ENCODE peak calls at places on chromosomes 16 and 17, in four cellular contexts. N, E, H and O are unnamed samples.

GRCh38 chr16:3481696-3482658 is 13.3 kb downstream of the C16orf90 start:
- DNase-seq in N (no peak), E (no peak), H (no peak), O (no peak)

GRCh38 chr17:66717680-66718079 is 117.2 kb upstream of the CACNG5 start:
- DNase-seq in N (no peak), E (no peak), H (no peak), O (no peak)

GRCh38 chr17:42421479-42422332 is 1.4 kb downstream of the CAVIN1 start:
- DNase-seq in N (no peak), E (no peak), H (no peak), O (no peak)

GRCh38 chr16:79949417-79949816 is 348.9 kb upstream of the MAF start:
- DNase-seq in N (no peak), E (no peak), H (no peak), O (no peak)

GRCh38 chr16:56609463-56609921 is 1.1 kb downstream of the MT2A start:
- DNase-seq in N (peak; percentile 87), E (peak; percentile 41), H (no peak), O (no peak)

GRCh38 chr17:59838196-59838911 is 54.4 kb downstream of the TUBD1 start:
- DNase-seq in N (no peak), E (no peak), H (no peak), O (no peak)

GRCh38 chr16:55294129-55294528 is 29.9 kb upstream of the IRX6 start:
- DNase-seq in N (no peak), E (no peak), H (no peak), O (no peak)

GRCh38 chr16:49937886-49938285 is 82.0 kb upstream of the ZNF423 start:
- DNase-seq in N (no peak), E (no peak), H (no peak), O (no peak)

GRCh38 chr16:67034478-67034877 is 5.5 kb downstream of the CBFB start:
- DNase-seq in N (no peak), E (no peak), H (peak; percentile 17), O (no peak)

GRCh38 chr16:49596119-49596518 is 222.5 kb downstream of the C16orf78 start:
- DNase-seq in N (no peak), E (no peak), H (peak; percentile 38), O (no peak)

GRCh38 chr16:85800321-85800669 is 800 bp downstream of the COX4I1 start:
- DNase-seq in N (no peak), E (no peak), H (no peak), O (no peak)

GRCh38 chr17:82384730-82385429 is 13.3 kb downstream of the UTS2R start:
- DNase-seq in N (no peak), E (no peak), H (no peak), O (peak; percentile 95)

GRCh38 chr17:9021985-9022552 is 759 bp downstream of the NTN1 start:
- DNase-seq in N (no peak), E (no peak), H (peak; percentile 73), O (peak; percentile 69)

GRCh38 chr17:38602453-38602852 is 3.3 kb downstream of the SRCIN1 start:
- DNase-seq in N (no peak), E (no peak), H (no peak), O (no peak)

GRCh38 chr17:12053552-12053951 is 32.9 kb downstream of the MAP2K4 start:
- DNase-seq in N (no peak), E (no peak), H (no peak), O (no peak)

GRCh38 chr16:67030221-67030962 is 1.4 kb downstream of the CBFB start:
- DNase-seq in N (no peak), E (no peak), H (peak; percentile 19), O (no peak)

GRCh38 chr16:9072806-9073341 is 18.6 kb upstream of the HAPSTR1 start:
- DNase-seq in N (peak; percentile 44), E (no peak), H (no peak), O (no peak)

GRCh38 chr16:31134625-31135534 is 647 bp downstream of the PRSS8 start:
- DNase-seq in N (no peak), E (no peak), H (peak; percentile 66), O (peak; percentile 67)

GRCh38 chr17:9330140-9330902 is 245.3 kb downstream of the STX8 start:
- DNase-seq in N (no peak), E (no peak), H (peak; percentile 56), O (no peak)

GRCh38 chr17:11935734-11936406 is 61.4 kb downstream of the ZNF18 start:
- DNase-seq in N (no peak), E (peak; percentile 43), H (peak; percentile 89), O (peak; percentile 77)

GRCh38 chr16:78005881-78006280 is 16.5 kb upstream of the CLEC3A start:
- DNase-seq in N (no peak), E (peak; percentile 16), H (peak; percentile 65), O (peak; percentile 54)

GRCh38 chr16:56337858-56338325 is 87.5 kb downstream of the AMFR start:
- DNase-seq in N (no peak), E (no peak), H (no peak), O (no peak)

GRCh38 chr16:74291577-74292208 is 4.9 kb upstream of the PSMD7 start:
- DNase-seq in N (no peak), E (no peak), H (no peak), O (no peak)

GRCh38 chr17:7557147-7557764 is 1.3 kb upstream of the TNFSF13 start:
- DNase-seq in N (no peak), E (no peak), H (no peak), O (no peak)

GRCh38 chr16:66026211-66026610 is 340.3 kb upstream of the CDH5 start:
- DNase-seq in N (no peak), E (no peak), H (peak; percentile 49), O (peak; percentile 57)

GRCh38 chr17:12665263-12666210 is at the start of gene MYOCD:
- DNase-seq in N (no peak), E (no peak), H (peak; percentile 82), O (no peak)

GRCh38 chr17:50240876-50241275 is 33.4 kb upstream of the TMEM92 start:
- DNase-seq in N (no peak), E (no peak), H (no peak), O (no peak)

GRCh38 chr17:51351890-51352289 is 91.5 kb downstream of the UTP18 start:
- DNase-seq in N (no peak), E (no peak), H (no peak), O (no peak)

GRCh38 chr17:4607773-4608187 is 23.5 kb downstream of the SMTNL2 start:
- DNase-seq in N (no peak), E (no peak), H (no peak), O (no peak)

GRCh38 chr17:76562734-76563148 is 22.9 kb downstream of the PRCD start:
- DNase-seq in N (no peak), E (no peak), H (no peak), O (no peak)

GRCh38 chr16:54048994-54049929 is 237.3 kb downstream of the IRX3 start:
- DNase-seq in N (no peak), E (no peak), H (peak; percentile 56), O (no peak)

GRCh38 chr16:1283296-1283695 is 26.1 kb upstream of the UBE2I start:
- DNase-seq in N (no peak), E (no peak), H (no peak), O (no peak)
- TF ChIP-seq JUND in N (no peak), E (no peak), H (no peak), O (no peak)

GRCh38 chr17:142102-142661 is 4.8 kb downstream of the SCGB1C2 start:
- DNase-seq in N (no peak), E (peak; percentile 21), H (no peak), O (no peak)
- TF ChIP-seq JUND in N (no peak), E (no peak), H (no peak), O (no peak)

DNA sequence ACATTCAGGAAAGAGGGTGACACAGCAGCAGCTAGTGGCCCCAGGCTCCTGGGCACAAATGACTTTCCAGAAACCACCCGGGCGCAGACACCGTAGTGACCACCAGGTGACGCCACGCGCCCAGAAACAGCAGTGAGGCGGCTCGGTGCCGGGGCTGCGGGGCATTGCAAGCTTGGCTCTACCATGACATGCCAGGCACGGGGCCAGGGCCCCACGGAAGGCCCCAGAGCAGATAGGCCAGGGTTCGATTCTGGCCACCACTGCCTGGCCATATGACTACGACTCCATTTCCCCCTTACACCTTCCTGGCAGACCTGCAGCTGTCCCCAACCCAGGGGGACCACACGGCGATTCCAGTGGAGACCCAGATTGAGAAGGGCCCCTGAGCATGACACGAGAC is 6.7 kb downstream of the RHBDF1 start:
- DNase-seq in N (no peak), E (peak; percentile 21), H (peak; percentile 98), O (peak; percentile 89)
- TF ChIP-seq JUND in N (no peak), E (no peak), H (no peak), O (no peak)

DNA sequence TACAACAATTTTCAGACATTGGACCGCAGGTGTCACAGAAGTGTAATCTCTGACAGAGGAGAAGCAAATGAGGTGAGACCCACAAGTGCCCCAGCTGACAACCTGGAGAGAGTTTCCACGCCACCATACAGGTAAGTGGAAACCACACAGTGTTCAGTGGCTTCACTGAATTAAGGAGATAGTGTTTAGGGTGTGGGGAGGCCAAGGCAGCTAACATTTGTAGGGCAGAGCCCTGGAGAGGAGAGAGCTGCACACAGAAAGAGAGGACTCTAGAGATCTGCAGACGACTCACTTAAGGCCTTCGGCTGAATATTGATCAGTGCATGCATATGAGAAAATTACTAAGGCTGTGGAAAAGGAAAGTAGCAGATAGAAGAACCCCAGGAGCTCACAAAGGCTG is 228.9 kb upstream of the TNRC6C start:
- DNase-seq in N (no peak), E (no peak), H (peak; percentile 28), O (no peak)
- TF ChIP-seq JUND in N (no peak), E (no peak), H (no peak), O (no peak)